ENCODE peak calls at places on chromosomes 6 and 20, in six cellular contexts. B is stimulated activated CD8-positive, alpha-beta memory T cell treated with anti-CD3 and anti-CD28 coated beads, Interleukin-12 subunit alpha, Interleukin-12 subunit beta, amount 100 ng/mL, for 4 hours; L is EL; P is stimulated activated CD4-positive, alpha-beta T cell treated with anti-CD3 and anti-CD28 coated beads, Interleukin-1b, Interleukin-23, amount 100 ng/mL, for 48 hours; S is left cardiac atrium; X is lower lobe of right lung. A is an unnamed sample.

GRCh38 chr6:25089442-25089841 is 153.7 kb upstream of the RIPOR2 start:
- DNase-seq in B (no peak), X (no peak), P (no peak), L (peak), S (no peak), A (peak)

GRCh38 chr20:47320990-47321805 is 35.3 kb downstream of the ZMYND8 start:
- DNase-seq in X (no peak), P (no peak), B (no peak), S (no peak), L (no peak), A (no peak)

GRCh38 chr6:142013875-142014495 is 118.7 kb upstream of the GJE1 start:
- DNase-seq in X (no peak), S (no peak), L (peak), P (no peak), B (no peak), A (no peak)

GRCh38 chr6:119182875-119183274 is 104.4 kb upstream of the FAM184A start:
- DNase-seq in S (no peak), P (no peak), B (no peak), X (no peak), L (no peak), A (no peak)

GRCh38 chr20:53708129-53708968 is 114.7 kb upstream of the ZNF217 start:
- DNase-seq in S (no peak), B (no peak), L (peak), X (no peak), P (peak), A (peak)

GRCh38 chr6:28161410-28162079 is 19.9 kb downstream of the ZKSCAN8 start:
- DNase-seq in L (peak), X (peak), B (peak), S (peak), P (peak), A (peak)

GRCh38 chr6:36069573-36069972 is 42.0 kb downstream of the MAPK14 start:
- DNase-seq in X (no peak), L (no peak), B (no peak), S (no peak), P (no peak), A (no peak)

GRCh38 chr20:62717933-62718332 is 9.3 kb downstream of the NTSR1 start:
- DNase-seq in S (no peak), B (no peak), X (no peak), P (no peak), L (no peak), A (no peak)

GRCh38 chr20:11274137-11274536 is 600.3 kb upstream of the JAG1 start:
- DNase-seq in X (no peak), S (peak), L (peak), B (no peak), P (no peak), A (peak)

GRCh38 chr6:140203611-140204553 is 829.4 kb upstream of the CITED2 start:
- DNase-seq in L (peak), X (no peak), B (no peak), P (no peak), S (no peak), A (peak)

GRCh38 chr20:40970218-40970617 is 58.4 kb upstream of the TOP1 start:
- DNase-seq in S (no peak), L (no peak), X (no peak), B (no peak), P (no peak), A (no peak)

A was measured in A172.